ENCODE peak calls at places on chromosome 21, in seven cellular contexts. R, V, B, J, W, M and Z are unnamed samples.
A peak's percentile ranks its signal among the peaks of the same experiment; 100 is the strongest.

GRCh38 chr21:26060335-26061115 is 110.0 kb downstream of the APP start:
- DNase-seq in R (no peak), V (no peak), B (no peak), J (no peak), W (no peak), M (no peak), Z (no peak)

GRCh38 chr21:44947111-44947929 is 7.5 kb downstream of the SLX9 start:
- DNase-seq in R (no peak), V (no peak), B (no peak), J (peak; percentile 56), W (no peak), M (no peak), Z (no peak)

GRCh38 chr21:31616216-31616615 is 43.3 kb upstream of the SOD1 start:
- DNase-seq in R (no peak), V (no peak), B (no peak), J (no peak), W (no peak), M (no peak), Z (no peak)

GRCh38 chr21:18840239-18840638 is 436.7 kb upstream of the TMPRSS15 start:
- DNase-seq in R (no peak), V (peak; percentile 1), B (peak; percentile 0), J (no peak), W (no peak), M (peak; percentile 7), Z (peak; percentile 57)

GRCh38 chr21:14358775-14359174 is 24.2 kb downstream of the HSPA13 start:
- DNase-seq in R (no peak), V (no peak), B (no peak), J (no peak), W (no peak), M (no peak), Z (no peak)

GRCh38 chr21:45016491-45017375 is 57.6 kb upstream of the ADARB1 start:
- DNase-seq in R (no peak), V (no peak), B (no peak), J (no peak), W (no peak), M (no peak), Z (no peak)

GRCh38 chr21:32173106-32173755 is 105.6 kb downstream of the MIS18A start:
- DNase-seq in R (no peak), V (no peak), B (no peak), J (no peak), W (no peak), M (no peak), Z (no peak)

GRCh38 chr21:32777269-32777668 is 5.7 kb upstream of the PAXBP1 start:
- DNase-seq in R (no peak), V (no peak), B (no peak), J (no peak), W (no peak), M (no peak), Z (no peak)

GRCh38 chr21:16522512-16522911 is 792.7 kb downstream of the USP25 start:
- DNase-seq in R (no peak), V (no peak), B (no peak), J (no peak), W (no peak), M (no peak), Z (peak; percentile 59)

GRCh38 chr21:14273736-14274538 is 58.0 kb downstream of the RBM11 start:
- DNase-seq in R (no peak), V (no peak), B (no peak), J (peak; percentile 11), W (no peak), M (no peak), Z (peak; percentile 55)

GRCh38 chr21:33214056-33214455 is 15.7 kb upstream of the IFNAR2 start:
- DNase-seq in R (no peak), V (no peak), B (no peak), J (no peak), W (no peak), M (no peak), Z (no peak)

GRCh38 chr21:43971992-43972255 is 40.2 kb upstream of the TRAPPC10 start:
- DNase-seq in R (no peak), V (no peak), B (no peak), J (no peak), W (no peak), M (no peak), Z (no peak)

GRCh38 chr21:36513430-36513829 is 33.5 kb upstream of the CLDN14 start:
- DNase-seq in R (no peak), V (no peak), B (no peak), J (no peak), W (no peak), M (no peak), Z (no peak)

GRCh38 chr21:41369915-41370839 is 8.3 kb downstream of the MX2 start:
- DNase-seq in R (peak; percentile 32), V (no peak), B (no peak), J (no peak), W (peak; percentile 25), M (no peak), Z (no peak)

GRCh38 chr21:18026359-18026758 is 207.2 kb upstream of the C21orf91 start:
- DNase-seq in R (no peak), V (no peak), B (no peak), J (no peak), W (no peak), M (no peak), Z (no peak)

GRCh38 chr21:43824250-43824882 is 35.0 kb downstream of the RRP1 start:
- DNase-seq in R (no peak), V (peak; percentile 9), B (no peak), J (no peak), W (no peak), M (no peak), Z (no peak)

GRCh38 chr21:43905726-43906455 is 40.9 kb downstream of the AGPAT3 start:
- DNase-seq in R (no peak), V (peak; percentile 17), B (no peak), J (no peak), W (no peak), M (no peak), Z (no peak)

GRCh38 chr21:15332572-15332971 is 267.8 kb upstream of the NRIP1 start:
- DNase-seq in R (no peak), V (no peak), B (no peak), J (no peak), W (no peak), M (no peak), Z (no peak)

GRCh38 chr21:33402011-33402979 is 918 bp upstream of the IFNGR2 start:
- DNase-seq in R (no peak), V (peak; percentile 78), B (no peak), J (no peak), W (no peak), M (no peak), Z (peak; percentile 38)

GRCh38 chr21:43827015-43827611 is 37.7 kb downstream of the RRP1 start:
- DNase-seq in R (no peak), V (no peak), B (peak; percentile 27), J (no peak), W (no peak), M (no peak), Z (no peak)

GRCh38 chr21:21002137-21002536 is 3.9 kb downstream of the NCAM2 start:
- DNase-seq in R (no peak), V (no peak), B (no peak), J (no peak), W (no peak), M (no peak), Z (no peak)

GRCh38 chr21:44766014-44766817 is 35.4 kb downstream of the UBE2G2 start:
- DNase-seq in R (no peak), V (peak; percentile 40), B (no peak), J (no peak), W (no peak), M (no peak), Z (no peak)

GRCh38 chr21:46189959-46190490 is 5.8 kb upstream of the SPATC1L start:
- DNase-seq in R (no peak), V (no peak), B (no peak), J (no peak), W (no peak), M (no peak), Z (no peak)

GRCh38 chr21:46187814-46188213 is 3.6 kb upstream of the SPATC1L start:
- DNase-seq in R (no peak), V (no peak), B (no peak), J (no peak), W (no peak), M (no peak), Z (no peak)

GRCh38 chr21:46189213-46189958 is 5.1 kb upstream of the SPATC1L start:
- DNase-seq in R (no peak), V (peak; percentile 62), B (no peak), J (peak; percentile 58), W (no peak), M (no peak), Z (no peak)

GRCh38 chr21:46187251-46187650 is 3.0 kb upstream of the SPATC1L start:
- DNase-seq in R (no peak), V (no peak), B (no peak), J (no peak), W (no peak), M (no peak), Z (no peak)

GRCh38 chr21:46188226-46189212 is 4.3 kb upstream of the SPATC1L start:
- DNase-seq in R (peak; percentile 55), V (peak; percentile 72), B (peak; percentile 28), J (peak; percentile 81), W (no peak), M (no peak), Z (no peak)
- TF ChIP-seq JUND in R (peak; percentile 83), V (peak; percentile 53), B (peak; percentile 56), J (peak; percentile 100), W (no peak), M (peak; percentile 89), Z (peak; percentile 59)

DNA sequence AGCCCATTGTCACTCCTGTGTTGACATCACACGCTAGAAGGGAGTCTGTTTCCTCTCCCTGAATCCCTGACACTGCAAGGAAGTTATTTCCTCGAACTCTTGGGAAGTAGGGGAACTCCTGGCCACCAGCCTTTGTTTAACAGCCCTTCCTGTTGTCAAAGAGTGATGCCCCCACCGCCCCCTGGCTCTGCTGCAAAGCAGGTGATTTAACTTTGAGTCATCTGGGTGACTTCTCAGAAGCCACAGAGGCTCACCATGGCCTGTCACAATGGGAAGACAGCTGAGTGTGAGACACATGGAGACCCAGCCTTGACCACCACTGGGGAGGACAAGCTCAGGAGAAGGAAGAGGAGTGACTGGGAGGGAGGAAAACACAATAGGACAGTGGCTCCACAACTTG is 182.8 kb downstream of the PSMG1 start:
- DNase-seq in R (no peak), V (no peak), B (no peak), J (no peak), W (no peak), M (no peak), Z (no peak)
- TF ChIP-seq JUND in R (no peak), V (no peak), B (no peak), J (no peak), W (no peak), M (no peak), Z (no peak)

GRCh38 chr21:28239345-28239744 is 753.3 kb downstream of the LTN1 start:
- DNase-seq in R (no peak), V (no peak), B (no peak), J (no peak), W (no peak), M (no peak), Z (peak; percentile 48)
- TF ChIP-seq JUND in R (no peak), V (no peak), B (no peak), J (no peak), W (no peak), M (no peak), Z (no peak)

DNA sequence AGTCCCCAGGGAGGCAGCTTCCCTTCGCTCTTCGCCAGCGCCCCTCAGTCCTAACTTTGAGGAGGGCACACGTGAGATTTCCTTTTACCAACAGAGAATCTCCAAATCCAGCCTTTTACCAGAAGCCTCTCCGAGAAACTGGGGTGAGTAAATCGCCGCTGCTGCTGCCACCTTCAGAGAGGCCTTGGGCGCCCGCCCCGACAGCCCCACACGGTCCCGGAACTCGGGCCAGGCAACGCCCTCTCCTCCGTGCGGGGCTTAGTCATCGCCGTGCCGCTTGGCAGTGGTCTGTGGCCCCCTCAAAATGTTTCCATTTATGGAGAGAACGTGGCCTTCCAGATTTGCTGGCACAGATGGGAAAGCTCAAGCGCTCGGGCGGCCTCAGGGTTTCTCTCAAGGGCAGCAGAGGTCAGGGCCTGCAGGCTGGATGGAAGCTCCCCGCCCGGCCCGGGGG is 41.4 kb upstream of the COL6A2 start:
- DNase-seq in R (no peak), V (no peak), B (no peak), J (no peak), W (no peak), M (no peak), Z (no peak)
- TF ChIP-seq JUND in R (no peak), V (no peak), B (no peak), J (no peak), W (no peak), M (no peak), Z (no peak)